ENCODE peak calls at places on chromosomes 1 and 21, in five cellular contexts. One of them, this sample, is unnamed.

GRCh38 chr1:21572735-21573277 is 63.6 kb downstream of the ALPL start:
- DNase-seq in myocyte: no peak
- DNase-seq in activated CD4-positive, CD25-positive, alpha-beta regulatory T cell treated with anti-CD3 and anti-CD28 coated beads, Interleukin-2, amount 50 U/mL, for 72 hours: no peak
- DNase-seq in posterior vena cava: no peak
- DNase-seq in NCI-H748 treated with DMSO at 0.1 percent for 48 hours: no peak
- DNase-seq in this sample: no peak

GRCh38 chr1:220137006-220137794 is 43.3 kb downstream of the IARS2 start:
- DNase-seq in myocyte: no peak
- DNase-seq in activated CD4-positive, CD25-positive, alpha-beta regulatory T cell treated with anti-CD3 and anti-CD28 coated beads, Interleukin-2, amount 50 U/mL, for 72 hours: no peak
- DNase-seq in posterior vena cava: no peak
- DNase-seq in NCI-H748 treated with DMSO at 0.1 percent for 48 hours: no peak
- DNase-seq in this sample: no peak

GRCh38 chr1:1307908-1308755 is at the start of the genes ACAP3 and PUSL1:
- DNase-seq in myocyte: peak; percentile 90
- DNase-seq in activated CD4-positive, CD25-positive, alpha-beta regulatory T cell treated with anti-CD3 and anti-CD28 coated beads, Interleukin-2, amount 50 U/mL, for 72 hours: peak; percentile 90
- DNase-seq in posterior vena cava: peak; percentile 98
- DNase-seq in NCI-H748 treated with DMSO at 0.1 percent for 48 hours: peak; percentile 63
- DNase-seq in this sample: peak; percentile 95

GRCh38 chr1:63739452-63739851 is 34.4 kb upstream of the ROR1 start:
- DNase-seq in myocyte: no peak
- DNase-seq in activated CD4-positive, CD25-positive, alpha-beta regulatory T cell treated with anti-CD3 and anti-CD28 coated beads, Interleukin-2, amount 50 U/mL, for 72 hours: no peak
- DNase-seq in posterior vena cava: no peak
- DNase-seq in NCI-H748 treated with DMSO at 0.1 percent for 48 hours: no peak
- DNase-seq in this sample: no peak

GRCh38 chr1:209150114-209150513 is 433.4 kb upstream of the CAMK1G start:
- DNase-seq in myocyte: peak; percentile 81
- DNase-seq in activated CD4-positive, CD25-positive, alpha-beta regulatory T cell treated with anti-CD3 and anti-CD28 coated beads, Interleukin-2, amount 50 U/mL, for 72 hours: no peak
- DNase-seq in posterior vena cava: no peak
- DNase-seq in NCI-H748 treated with DMSO at 0.1 percent for 48 hours: no peak
- DNase-seq in this sample: peak; percentile 76

GRCh38 chr1:109622895-109623294 is 3.3 kb downstream of the AMPD2 start:
- DNase-seq in myocyte: no peak
- DNase-seq in activated CD4-positive, CD25-positive, alpha-beta regulatory T cell treated with anti-CD3 and anti-CD28 coated beads, Interleukin-2, amount 50 U/mL, for 72 hours: no peak
- DNase-seq in posterior vena cava: no peak
- DNase-seq in NCI-H748 treated with DMSO at 0.1 percent for 48 hours: no peak
- DNase-seq in this sample: no peak

GRCh38 chr1:44077421-44077820 is 41.2 kb upstream of the KLF17 start:
- DNase-seq in myocyte: no peak
- DNase-seq in activated CD4-positive, CD25-positive, alpha-beta regulatory T cell treated with anti-CD3 and anti-CD28 coated beads, Interleukin-2, amount 50 U/mL, for 72 hours: no peak
- DNase-seq in posterior vena cava: no peak
- DNase-seq in NCI-H748 treated with DMSO at 0.1 percent for 48 hours: no peak
- DNase-seq in this sample: no peak

GRCh38 chr1:181392613-181393170 is 90.6 kb upstream of the CACNA1E start:
- DNase-seq in myocyte: peak; percentile 30
- DNase-seq in activated CD4-positive, CD25-positive, alpha-beta regulatory T cell treated with anti-CD3 and anti-CD28 coated beads, Interleukin-2, amount 50 U/mL, for 72 hours: no peak
- DNase-seq in posterior vena cava: no peak
- DNase-seq in NCI-H748 treated with DMSO at 0.1 percent for 48 hours: no peak
- DNase-seq in this sample: no peak

GRCh38 chr1:42316292-42316691 is 18.7 kb downstream of the FOXJ3 start:
- DNase-seq in myocyte: no peak
- DNase-seq in activated CD4-positive, CD25-positive, alpha-beta regulatory T cell treated with anti-CD3 and anti-CD28 coated beads, Interleukin-2, amount 50 U/mL, for 72 hours: no peak
- DNase-seq in posterior vena cava: no peak
- DNase-seq in NCI-H748 treated with DMSO at 0.1 percent for 48 hours: no peak
- DNase-seq in this sample: no peak

GRCh38 chr1:29933110-29933509 is 696.8 kb downstream of the PTPRU start:
- DNase-seq in myocyte: no peak
- DNase-seq in activated CD4-positive, CD25-positive, alpha-beta regulatory T cell treated with anti-CD3 and anti-CD28 coated beads, Interleukin-2, amount 50 U/mL, for 72 hours: no peak
- DNase-seq in posterior vena cava: no peak
- DNase-seq in NCI-H748 treated with DMSO at 0.1 percent for 48 hours: no peak
- DNase-seq in this sample: peak; percentile 8

GRCh38 chr1:41678141-41678878 is 193.8 kb upstream of the EDN2 start:
- DNase-seq in myocyte: peak; percentile 96
- DNase-seq in activated CD4-positive, CD25-positive, alpha-beta regulatory T cell treated with anti-CD3 and anti-CD28 coated beads, Interleukin-2, amount 50 U/mL, for 72 hours: no peak
- DNase-seq in posterior vena cava: no peak
- DNase-seq in NCI-H748 treated with DMSO at 0.1 percent for 48 hours: no peak
- DNase-seq in this sample: peak; percentile 88

GRCh38 chr1:151577173-151577572 is 34.7 kb upstream of the SNX27 start:
- DNase-seq in myocyte: no peak
- DNase-seq in activated CD4-positive, CD25-positive, alpha-beta regulatory T cell treated with anti-CD3 and anti-CD28 coated beads, Interleukin-2, amount 50 U/mL, for 72 hours: no peak
- DNase-seq in posterior vena cava: no peak
- DNase-seq in NCI-H748 treated with DMSO at 0.1 percent for 48 hours: no peak
- DNase-seq in this sample: no peak

GRCh38 chr1:83779565-83779964 is 219.4 kb downstream of the TTLL7 start:
- DNase-seq in myocyte: no peak
- DNase-seq in activated CD4-positive, CD25-positive, alpha-beta regulatory T cell treated with anti-CD3 and anti-CD28 coated beads, Interleukin-2, amount 50 U/mL, for 72 hours: no peak
- DNase-seq in posterior vena cava: no peak
- DNase-seq in NCI-H748 treated with DMSO at 0.1 percent for 48 hours: no peak
- DNase-seq in this sample: no peak

GRCh38 chr1:196980859-196981258 is 3.5 kb downstream of the CFHR5 start:
- DNase-seq in myocyte: no peak
- DNase-seq in activated CD4-positive, CD25-positive, alpha-beta regulatory T cell treated with anti-CD3 and anti-CD28 coated beads, Interleukin-2, amount 50 U/mL, for 72 hours: no peak
- DNase-seq in posterior vena cava: no peak
- DNase-seq in NCI-H748 treated with DMSO at 0.1 percent for 48 hours: no peak
- DNase-seq in this sample: no peak

GRCh38 chr1:150164224-150164623 is 14.5 kb downstream of the PLEKHO1 start:
- DNase-seq in myocyte: no peak
- DNase-seq in activated CD4-positive, CD25-positive, alpha-beta regulatory T cell treated with anti-CD3 and anti-CD28 coated beads, Interleukin-2, amount 50 U/mL, for 72 hours: no peak
- DNase-seq in posterior vena cava: no peak
- DNase-seq in NCI-H748 treated with DMSO at 0.1 percent for 48 hours: no peak
- DNase-seq in this sample: no peak

GRCh38 chr1:46708121-46708520 is 10.8 kb downstream of the EFCAB14 start:
- DNase-seq in myocyte: no peak
- DNase-seq in activated CD4-positive, CD25-positive, alpha-beta regulatory T cell treated with anti-CD3 and anti-CD28 coated beads, Interleukin-2, amount 50 U/mL, for 72 hours: no peak
- DNase-seq in posterior vena cava: no peak
- DNase-seq in NCI-H748 treated with DMSO at 0.1 percent for 48 hours: no peak
- DNase-seq in this sample: no peak

GRCh38 chr1:42417191-42417590 is 36.6 kb downstream of the RIMKLA start:
- DNase-seq in myocyte: no peak
- DNase-seq in activated CD4-positive, CD25-positive, alpha-beta regulatory T cell treated with anti-CD3 and anti-CD28 coated beads, Interleukin-2, amount 50 U/mL, for 72 hours: no peak
- DNase-seq in posterior vena cava: no peak
- DNase-seq in NCI-H748 treated with DMSO at 0.1 percent for 48 hours: no peak
- DNase-seq in this sample: no peak

GRCh38 chr1:22588899-22589422 is 25.7 kb downstream of the EPHA8 start:
- DNase-seq in myocyte: no peak
- DNase-seq in activated CD4-positive, CD25-positive, alpha-beta regulatory T cell treated with anti-CD3 and anti-CD28 coated beads, Interleukin-2, amount 50 U/mL, for 72 hours: no peak
- DNase-seq in posterior vena cava: no peak
- DNase-seq in NCI-H748 treated with DMSO at 0.1 percent for 48 hours: no peak
- DNase-seq in this sample: no peak

GRCh38 chr1:173255214-173255813 is 48.2 kb upstream of the TNFSF4 start:
- DNase-seq in myocyte: peak; percentile 47
- DNase-seq in activated CD4-positive, CD25-positive, alpha-beta regulatory T cell treated with anti-CD3 and anti-CD28 coated beads, Interleukin-2, amount 50 U/mL, for 72 hours: no peak
- DNase-seq in posterior vena cava: no peak
- DNase-seq in NCI-H748 treated with DMSO at 0.1 percent for 48 hours: no peak
- DNase-seq in this sample: peak; percentile 12

GRCh38 chr21:31370893-31371652 is 27.0 kb upstream of the TIAM1 start:
- DNase-seq in myocyte: no peak
- DNase-seq in activated CD4-positive, CD25-positive, alpha-beta regulatory T cell treated with anti-CD3 and anti-CD28 coated beads, Interleukin-2, amount 50 U/mL, for 72 hours: no peak
- DNase-seq in posterior vena cava: no peak
- DNase-seq in NCI-H748 treated with DMSO at 0.1 percent for 48 hours: no peak
- DNase-seq in this sample: no peak

This sample was measured in SJCRH30.